ENCODE peak calls at places on chromosomes 12 and 14, in ten cellular contexts. One of them, this sample, is unnamed. For H3K27me3, the result is how much of the 10 kb centered on the place peaks cover.

GRCh38 chr12:83150465-83151189 is 463.9 kb downstream of the TMTC2 start:
- DNase-seq in heart left ventricle: no peak
- DNase-seq in neuronal stem cell: no peak
- DNase-seq in H9: no peak
- DNase-seq in endothelial cell of umbilical vein: no peak
- DNase-seq in CD4-positive, alpha-beta memory T cell: no peak
- DNase-seq in IMR-90: no peak
- DNase-seq in gastrocnemius medialis: no peak
- DNase-seq in Peyer's patch: no peak
- DNase-seq in right cardiac atrium: no peak
- DNase-seq in this sample: no peak

GRCh38 chr14:68924392-68925158 is 54.5 kb downstream of the ACTN1 start:
- DNase-seq in CD4-positive, alpha-beta memory T cell: no peak
- DNase-seq in heart left ventricle: peak
- DNase-seq in H9: no peak
- DNase-seq in Peyer's patch: no peak
- DNase-seq in IMR-90: no peak
- DNase-seq in right cardiac atrium: peak
- DNase-seq in gastrocnemius medialis: no peak
- DNase-seq in neuronal stem cell: no peak
- DNase-seq in endothelial cell of umbilical vein: no peak
- DNase-seq in this sample: no peak

GRCh38 chr14:75223664-75224154 is 47.3 kb upstream of the TMED10 start:
- DNase-seq in endothelial cell of umbilical vein: no peak
- DNase-seq in neuronal stem cell: peak
- DNase-seq in heart left ventricle: peak
- DNase-seq in IMR-90: peak
- DNase-seq in H9: peak
- DNase-seq in Peyer's patch: no peak
- DNase-seq in gastrocnemius medialis: no peak
- DNase-seq in right cardiac atrium: peak
- DNase-seq in CD4-positive, alpha-beta memory T cell: no peak
- DNase-seq in this sample: no peak

GRCh38 chr12:104975621-104976343 is 10.3 kb upstream of the NOPCHAP1 start:
- DNase-seq in Peyer's patch: no peak
- DNase-seq in gastrocnemius medialis: no peak
- DNase-seq in IMR-90: peak
- DNase-seq in neuronal stem cell: no peak
- DNase-seq in right cardiac atrium: no peak
- DNase-seq in CD4-positive, alpha-beta memory T cell: no peak
- DNase-seq in H9: no peak
- DNase-seq in endothelial cell of umbilical vein: no peak
- DNase-seq in heart left ventricle: no peak
- DNase-seq in this sample: no peak

GRCh38 chr14:103634156-103634555 is 5.1 kb downstream of the KLC1 start:
- DNase-seq in Peyer's patch: no peak
- DNase-seq in CD4-positive, alpha-beta memory T cell: no peak
- DNase-seq in H9: no peak
- DNase-seq in gastrocnemius medialis: no peak
- DNase-seq in neuronal stem cell: no peak
- DNase-seq in IMR-90: no peak
- DNase-seq in heart left ventricle: no peak
- DNase-seq in endothelial cell of umbilical vein: no peak
- DNase-seq in right cardiac atrium: no peak
- DNase-seq in this sample: no peak

GRCh38 chr12:12705833-12706520 is 10.0 kb upstream of the GPR19 start:
- DNase-seq in heart left ventricle: no peak
- DNase-seq in Peyer's patch: no peak
- DNase-seq in IMR-90: no peak
- DNase-seq in right cardiac atrium: peak
- DNase-seq in CD4-positive, alpha-beta memory T cell: peak
- DNase-seq in H9: no peak
- DNase-seq in endothelial cell of umbilical vein: peak
- DNase-seq in neuronal stem cell: no peak
- DNase-seq in gastrocnemius medialis: no peak
- DNase-seq in this sample: no peak

GRCh38 chr12:124705545-124706138 is 138.2 kb upstream of the NCOR2 start:
- DNase-seq in heart left ventricle: peak
- DNase-seq in endothelial cell of umbilical vein: no peak
- DNase-seq in CD4-positive, alpha-beta memory T cell: no peak
- DNase-seq in Peyer's patch: no peak
- DNase-seq in right cardiac atrium: no peak
- DNase-seq in gastrocnemius medialis: no peak
- DNase-seq in IMR-90: no peak
- DNase-seq in neuronal stem cell: no peak
- DNase-seq in H9: no peak
- DNase-seq in this sample: no peak

GRCh38 chr14:50590464-50590863 is 30.5 kb downstream of the ATL1 start:
- DNase-seq in CD4-positive, alpha-beta memory T cell: no peak
- DNase-seq in right cardiac atrium: no peak
- DNase-seq in gastrocnemius medialis: no peak
- DNase-seq in neuronal stem cell: no peak
- DNase-seq in IMR-90: no peak
- DNase-seq in Peyer's patch: no peak
- DNase-seq in H9: no peak
- DNase-seq in heart left ventricle: no peak
- DNase-seq in endothelial cell of umbilical vein: no peak
- DNase-seq in this sample: no peak

GRCh38 chr14:28762949-28763313 is 3.7 kb upstream of the FOXG1 start:
- DNase-seq in gastrocnemius medialis: no peak
- DNase-seq in heart left ventricle: no peak
- DNase-seq in neuronal stem cell: no peak
- DNase-seq in CD4-positive, alpha-beta memory T cell: no peak
- DNase-seq in Peyer's patch: no peak
- DNase-seq in endothelial cell of umbilical vein: no peak
- DNase-seq in IMR-90: no peak
- DNase-seq in right cardiac atrium: no peak
- DNase-seq in H9: no peak
- DNase-seq in this sample: no peak
- H3K27me3 ChIP-seq in gastrocnemius medialis: half or more
- H3K27me3 ChIP-seq in heart left ventricle: half or more
- H3K27me3 ChIP-seq in neuronal stem cell: under half
- H3K27me3 ChIP-seq in CD4-positive, alpha-beta memory T cell: under half
- H3K27me3 ChIP-seq in Peyer's patch: under half
- H3K27me3 ChIP-seq in endothelial cell of umbilical vein: half or more
- H3K27me3 ChIP-seq in IMR-90: half or more
- H3K27me3 ChIP-seq in right cardiac atrium: under half
- H3K27me3 ChIP-seq in H9: half or more
- H3K27me3 ChIP-seq in this sample: half or more

GRCh38 chr12:14776236-14776959 is 26.9 kb downstream of the WBP11 start:
- DNase-seq in endothelial cell of umbilical vein: no peak
- DNase-seq in IMR-90: peak
- DNase-seq in H9: no peak
- DNase-seq in neuronal stem cell: no peak
- DNase-seq in right cardiac atrium: no peak
- DNase-seq in CD4-positive, alpha-beta memory T cell: no peak
- DNase-seq in heart left ventricle: no peak
- DNase-seq in Peyer's patch: no peak
- DNase-seq in gastrocnemius medialis: no peak
- DNase-seq in this sample: no peak
- H3K27ac ChIP-seq in endothelial cell of umbilical vein: no peak
- H3K27ac ChIP-seq in IMR-90: peak
- H3K27ac ChIP-seq in H9: no peak
- H3K27ac ChIP-seq in neuronal stem cell: no peak
- H3K27ac ChIP-seq in right cardiac atrium: peak
- H3K27ac ChIP-seq in CD4-positive, alpha-beta memory T cell: no peak
- H3K27ac ChIP-seq in heart left ventricle: no peak
- H3K27ac ChIP-seq in Peyer's patch: peak
- H3K27ac ChIP-seq in gastrocnemius medialis: peak
- H3K27ac ChIP-seq in this sample: peak

GRCh38 chr14:35534884-35535793 is 1.2 kb downstream of the INSM2 start:
- DNase-seq in IMR-90: peak
- DNase-seq in neuronal stem cell: peak
- DNase-seq in CD4-positive, alpha-beta memory T cell: peak
- DNase-seq in endothelial cell of umbilical vein: peak
- DNase-seq in H9: peak
- DNase-seq in gastrocnemius medialis: no peak
- DNase-seq in heart left ventricle: peak
- DNase-seq in Peyer's patch: peak
- DNase-seq in right cardiac atrium: peak
- DNase-seq in this sample: peak

GRCh38 chr14:35533357-35534129 is 421 bp upstream of the INSM2 start:
- DNase-seq in IMR-90: peak
- DNase-seq in right cardiac atrium: peak
- DNase-seq in heart left ventricle: peak
- DNase-seq in H9: peak
- DNase-seq in CD4-positive, alpha-beta memory T cell: no peak
- DNase-seq in Peyer's patch: peak
- DNase-seq in gastrocnemius medialis: no peak
- DNase-seq in endothelial cell of umbilical vein: peak
- DNase-seq in neuronal stem cell: peak
- DNase-seq in this sample: peak

GRCh38 chr14:35532783-35533356 is 1.1 kb upstream of the INSM2 start:
- DNase-seq in right cardiac atrium: no peak
- DNase-seq in gastrocnemius medialis: no peak
- DNase-seq in IMR-90: no peak
- DNase-seq in neuronal stem cell: no peak
- DNase-seq in H9: no peak
- DNase-seq in Peyer's patch: no peak
- DNase-seq in heart left ventricle: no peak
- DNase-seq in CD4-positive, alpha-beta memory T cell: no peak
- DNase-seq in endothelial cell of umbilical vein: peak
- DNase-seq in this sample: no peak

GRCh38 chr14:35535794-35536112 is 1.8 kb downstream of the INSM2 start:
- DNase-seq in endothelial cell of umbilical vein: no peak
- DNase-seq in neuronal stem cell: no peak
- DNase-seq in IMR-90: no peak
- DNase-seq in right cardiac atrium: peak
- DNase-seq in heart left ventricle: no peak
- DNase-seq in CD4-positive, alpha-beta memory T cell: no peak
- DNase-seq in Peyer's patch: no peak
- DNase-seq in H9: no peak
- DNase-seq in gastrocnemius medialis: no peak
- DNase-seq in this sample: no peak

GRCh38 chr14:35534130-35534883 is at the start of gene INSM2:
- DNase-seq in heart left ventricle: no peak
- DNase-seq in neuronal stem cell: peak
- DNase-seq in Peyer's patch: no peak
- DNase-seq in gastrocnemius medialis: no peak
- DNase-seq in H9: no peak
- DNase-seq in endothelial cell of umbilical vein: no peak
- DNase-seq in CD4-positive, alpha-beta memory T cell: no peak
- DNase-seq in right cardiac atrium: no peak
- DNase-seq in IMR-90: peak
- DNase-seq in this sample: no peak
- H3K27me3 ChIP-seq in heart left ventricle: under half
- H3K27me3 ChIP-seq in neuronal stem cell: under half
- H3K27me3 ChIP-seq in Peyer's patch: under half
- H3K27me3 ChIP-seq in gastrocnemius medialis: under half
- H3K27me3 ChIP-seq in H9: under half
- H3K27me3 ChIP-seq in endothelial cell of umbilical vein: half or more
- H3K27me3 ChIP-seq in CD4-positive, alpha-beta memory T cell: under half
- H3K27me3 ChIP-seq in right cardiac atrium: under half
- H3K27me3 ChIP-seq in IMR-90: under half
- H3K27me3 ChIP-seq in this sample: under half

GRCh38 chr12:20601668-20602280 is 93.4 kb upstream of the SLCO1C1 start:
- DNase-seq in neuronal stem cell: no peak
- DNase-seq in H9: no peak
- DNase-seq in IMR-90: peak
- DNase-seq in right cardiac atrium: no peak
- DNase-seq in heart left ventricle: no peak
- DNase-seq in CD4-positive, alpha-beta memory T cell: no peak
- DNase-seq in gastrocnemius medialis: no peak
- DNase-seq in Peyer's patch: no peak
- DNase-seq in endothelial cell of umbilical vein: peak
- DNase-seq in this sample: no peak

GRCh38 chr12:20602671-20603402 is 92.3 kb upstream of the SLCO1C1 start:
- DNase-seq in right cardiac atrium: no peak
- DNase-seq in Peyer's patch: no peak
- DNase-seq in endothelial cell of umbilical vein: peak
- DNase-seq in heart left ventricle: no peak
- DNase-seq in IMR-90: peak
- DNase-seq in H9: no peak
- DNase-seq in gastrocnemius medialis: no peak
- DNase-seq in neuronal stem cell: no peak
- DNase-seq in CD4-positive, alpha-beta memory T cell: no peak
- DNase-seq in this sample: peak

GRCh38 chr12:20599757-20600156 is 95.4 kb upstream of the SLCO1C1 start:
- DNase-seq in gastrocnemius medialis: no peak
- DNase-seq in right cardiac atrium: no peak
- DNase-seq in neuronal stem cell: no peak
- DNase-seq in H9: no peak
- DNase-seq in Peyer's patch: no peak
- DNase-seq in IMR-90: no peak
- DNase-seq in endothelial cell of umbilical vein: no peak
- DNase-seq in heart left ventricle: no peak
- DNase-seq in CD4-positive, alpha-beta memory T cell: no peak
- DNase-seq in this sample: no peak

DNA sequence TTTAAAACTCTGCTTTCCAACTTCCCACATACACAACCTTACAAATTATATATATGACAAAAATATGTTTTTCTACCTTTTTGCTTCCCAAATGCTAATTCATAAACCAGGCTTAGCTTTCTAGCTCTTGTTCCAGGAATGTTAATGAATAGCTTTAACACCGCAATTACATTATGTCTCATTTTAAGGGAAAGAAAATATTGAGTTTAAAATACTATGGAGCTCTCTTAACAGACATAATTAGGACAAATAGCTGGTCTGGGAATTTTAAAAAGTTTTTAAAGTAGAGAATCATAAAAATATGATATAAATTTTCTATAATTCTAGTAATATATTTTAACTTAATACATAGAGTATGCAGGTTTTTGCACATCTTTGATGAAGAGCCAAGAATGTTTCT is 90.7 kb upstream of the SLCO1C1 start:
- DNase-seq in CD4-positive, alpha-beta memory T cell: no peak
- DNase-seq in Peyer's patch: no peak
- DNase-seq in IMR-90: no peak
- DNase-seq in heart left ventricle: no peak
- DNase-seq in neuronal stem cell: no peak
- DNase-seq in right cardiac atrium: no peak
- DNase-seq in H9: no peak
- DNase-seq in endothelial cell of umbilical vein: no peak
- DNase-seq in gastrocnemius medialis: no peak
- DNase-seq in this sample: no peak
- H3K27ac ChIP-seq in CD4-positive, alpha-beta memory T cell: no peak
- H3K27ac ChIP-seq in Peyer's patch: no peak
- H3K27ac ChIP-seq in IMR-90: no peak
- H3K27ac ChIP-seq in heart left ventricle: no peak
- H3K27ac ChIP-seq in neuronal stem cell: no peak
- H3K27ac ChIP-seq in right cardiac atrium: no peak
- H3K27ac ChIP-seq in H9: no peak
- H3K27ac ChIP-seq in endothelial cell of umbilical vein: no peak
- H3K27ac ChIP-seq in gastrocnemius medialis: no peak
- H3K27ac ChIP-seq in this sample: no peak

GRCh38 chr12:109336593-109336992 is 11.1 kb upstream of the MYO1H start:
- DNase-seq in gastrocnemius medialis: no peak
- DNase-seq in H9: no peak
- DNase-seq in heart left ventricle: no peak
- DNase-seq in Peyer's patch: no peak
- DNase-seq in neuronal stem cell: no peak
- DNase-seq in IMR-90: no peak
- DNase-seq in right cardiac atrium: no peak
- DNase-seq in endothelial cell of umbilical vein: no peak
- DNase-seq in CD4-positive, alpha-beta memory T cell: no peak
- DNase-seq in this sample: no peak
- H3K27me3 ChIP-seq in gastrocnemius medialis: under half
- H3K27me3 ChIP-seq in H9: under half
- H3K27me3 ChIP-seq in heart left ventricle: under half
- H3K27me3 ChIP-seq in Peyer's patch: under half
- H3K27me3 ChIP-seq in neuronal stem cell: under half
- H3K27me3 ChIP-seq in IMR-90: under half
- H3K27me3 ChIP-seq in right cardiac atrium: under half
- H3K27me3 ChIP-seq in endothelial cell of umbilical vein: under half
- H3K27me3 ChIP-seq in CD4-positive, alpha-beta memory T cell: under half
- H3K27me3 ChIP-seq in this sample: under half

This sample was measured in brain microvascular endothelial cell.